ENCODE peak calls at places on chromosomes 4 and X, in four cellular contexts. Y is effector memory CD8-positive, alpha-beta T cell; O is myocyte; A is mesendoderm. G is an unnamed sample.
A peak's percentile ranks its signal among the peaks of the same experiment; 100 is the strongest.

GRCh38 chr4:130478406-130478805 is 1382.5 kb downstream of the C4orf33 start:
- DNase-seq in Y (no peak), O (peak; percentile 55), A (peak; percentile 54), G (no peak)

GRCh38 chr4:76840972-76841473 is 56.9 kb downstream of the SOWAHB start:
- DNase-seq in Y (no peak), O (no peak), A (no peak), G (no peak)

GRCh38 chr4:78781925-78782324 is 5.8 kb downstream of the BMP2K start:
- DNase-seq in Y (no peak), O (no peak), A (no peak), G (no peak)

GRCh38 chr4:10034612-10035104 is 13.4 kb upstream of the SLC2A9 start:
- DNase-seq in Y (no peak), O (no peak), A (no peak), G (no peak)

GRCh38 chr4:153318696-153319320 is 25.7 kb upstream of the MND1 start:
- DNase-seq in Y (no peak), O (peak; percentile 68), A (peak; percentile 46), G (peak; percentile 17)

GRCh38 chr4:139017861-139018260 is 2.3 kb downstream of the NOCT start:
- DNase-seq in Y (no peak), O (no peak), A (no peak), G (no peak)

GRCh38 chrX:118530537-118530936 is 34.9 kb downstream of the DOCK11 start:
- DNase-seq in Y (no peak), O (peak; percentile 54), A (no peak), G (peak; percentile 22)

GRCh38 chrX:49884290-49884862 is 5.1 kb downstream of the USP27X start:
- DNase-seq in Y (peak; percentile 50), O (peak; percentile 66), A (peak; percentile 87), G (peak; percentile 36)

GRCh38 chrX:10106801-10107200 is 50.0 kb upstream of the CLCN4 start:
- DNase-seq in Y (peak; percentile 31), O (no peak), A (no peak), G (no peak)

GRCh38 chr4:109998867-109999303 is 86.2 kb downstream of the EGF start:
- DNase-seq in Y (peak; percentile 58), O (peak; percentile 76), A (peak; percentile 67), G (no peak)

GRCh38 chr4:145324161-145324560 is 143.8 kb upstream of the OTUD4 start:
- DNase-seq in Y (no peak), O (no peak), A (no peak), G (no peak)

GRCh38 chr4:94532016-94532789 is 80.5 kb downstream of the PDLIM5 start:
- DNase-seq in Y (no peak), O (peak; percentile 53), A (no peak), G (no peak)

GRCh38 chr4:153143527-153144348 is 60.5 kb upstream of the TRIM2 start:
- DNase-seq in Y (no peak), O (no peak), A (peak; percentile 94), G (peak; percentile 54)

GRCh38 chr4:40980318-40980883 is 230.6 kb downstream of the NSUN7 start:
- DNase-seq in Y (no peak), O (peak; percentile 30), A (peak; percentile 42), G (no peak)

GRCh38 chr4:15065516-15065915 is 63.2 kb downstream of the CPEB2 start:
- DNase-seq in Y (no peak), O (no peak), A (no peak), G (no peak)

GRCh38 chr4:7815562-7815961 is 124.1 kb downstream of the AFAP1 start:
- DNase-seq in Y (no peak), O (peak; percentile 82), A (no peak), G (no peak)

GRCh38 chr4:80268081-80268823 is 1.8 kb downstream of the FGF5 start:
- DNase-seq in Y (no peak), O (peak; percentile 68), A (peak; percentile 45), G (no peak)

GRCh38 chrX:154750301-154751120 is at the start of gene GAB3:
- DNase-seq in Y (peak; percentile 31), O (peak; percentile 34), A (peak; percentile 45), G (no peak)

GRCh38 chr4:109559625-109559982 is 442 bp upstream of the MCUB start:
- DNase-seq in Y (peak; percentile 32), O (no peak), A (peak; percentile 71), G (peak; percentile 54)

GRCh38 chr4:139692300-139693012 is 26.8 kb downstream of the MGST2 start:
- DNase-seq in Y (no peak), O (peak; percentile 72), A (peak; percentile 61), G (no peak)

GRCh38 chr4:8071741-8072140 is 86.9 kb downstream of the ABLIM2 start:
- DNase-seq in Y (no peak), O (no peak), A (no peak), G (no peak)

GRCh38 chr4:1211951-1212545 is 36.9 kb downstream of the CTBP1 start:
- DNase-seq in Y (no peak), O (no peak), A (no peak), G (no peak)

GRCh38 chr4:8269535-8270417 is at the start of gene HTRA3:
- DNase-seq in Y (no peak), O (peak; percentile 53), A (peak; percentile 72), G (no peak)

GRCh38 chr4:173777421-173777820 is 247.4 kb upstream of the HAND2 start:
- DNase-seq in Y (no peak), O (no peak), A (peak; percentile 9), G (no peak)

GRCh38 chrX:119266364-119266995 is 30.4 kb downstream of the PGRMC1 start:
- DNase-seq in Y (no peak), O (peak; percentile 32), A (peak; percentile 8), G (peak; percentile 71)

GRCh38 chr4:3879681-3880594 is 113.8 kb downstream of the ADRA2C start:
- DNase-seq in Y (peak; percentile 63), O (no peak), A (no peak), G (peak; percentile 3)

GRCh38 chr4:17188035-17188967 is 289.9 kb upstream of the LDB2 start:
- DNase-seq in Y (no peak), O (no peak), A (no peak), G (no peak)

GRCh38 chr4:7101692-7102515 is 34.0 kb upstream of the GRPEL1 start:
- DNase-seq in Y (peak; percentile 31), O (peak; percentile 78), A (peak; percentile 89), G (peak; percentile 78)

GRCh38 chr4:161329852-161330251 is 833.9 kb downstream of the FSTL5 start:
- DNase-seq in Y (no peak), O (no peak), A (no peak), G (no peak)

GRCh38 chr4:111542056-111542455 is 603.2 kb upstream of the FAM241A start:
- DNase-seq in Y (no peak), O (no peak), A (no peak), G (no peak)

GRCh38 chrX:73944582-73944947 is 359.4 kb upstream of the ZCCHC13 start:
- DNase-seq in Y (no peak), O (no peak), A (peak; percentile 23), G (peak; percentile 53)

GRCh38 chr4:36303430-36304137 is 22.2 kb downstream of the DTHD1 start:
- DNase-seq in Y (no peak), O (no peak), A (no peak), G (no peak)

GRCh38 chrX:23919706-23920320 is 12.0 kb downstream of the CXorf58 start:
- DNase-seq in Y (no peak), O (no peak), A (peak; percentile 53), G (no peak)

GRCh38 chr4:84966382-84967291 is at the start of gene WDFY3:
- DNase-seq in Y (no peak), O (peak; percentile 93), A (peak; percentile 96), G (peak; percentile 97)

GRCh38 chr4:108943371-108943770 is 180.5 kb upstream of the ETNPPL start:
- DNase-seq in Y (no peak), O (no peak), A (no peak), G (no peak)

GRCh38 chr4:153393397-153393796 is 48.9 kb downstream of the MND1 start:
- DNase-seq in Y (no peak), O (peak; percentile 81), A (peak; percentile 59), G (no peak)

GRCh38 chr4:145177906-145178538 is 2.4 kb downstream of the OTUD4 start:
- DNase-seq in Y (no peak), O (peak; percentile 16), A (peak; percentile 41), G (peak; percentile 32)

GRCh38 chrX:69139516-69139915 is 25.7 kb downstream of the PJA1 start:
- DNase-seq in Y (no peak), O (no peak), A (no peak), G (peak; percentile 19)

GRCh38 chr4:34046580-34046979 is 2197.7 kb downstream of the ARAP2 start:
- DNase-seq in Y (no peak), O (peak; percentile 53), A (peak; percentile 2), G (no peak)

GRCh38 chrX:68918202-68918601 is 89.4 kb downstream of the EFNB1 start:
- DNase-seq in Y (no peak), O (no peak), A (no peak), G (no peak)

G was measured in SJCRH30.